ENCODE peak calls at places on chromosomes 13 and 19, in five cellular contexts. X is IMR-90, H is fibroblast of lung, K is choroid plexus epithelial cell, B is nephron progenitor cell. M is an unnamed sample.

GRCh38 chr13:41694902-41695301 is 237.6 kb downstream of the RGCC start:
- DNase-seq in K (peak; percentile 95), X (peak; percentile 95), H (peak; percentile 98), B (no peak), M (no peak)

GRCh38 chr19:16594131-16594586 is 21.9 kb upstream of the SLC35E1 start:
- DNase-seq in H (no peak), B (no peak), K (no peak), X (no peak), M (peak; percentile 43)

GRCh38 chr13:81171065-81171647 is 830.2 kb upstream of the SPRY2 start:
- DNase-seq in X (no peak), K (peak; percentile 32), H (peak; percentile 34), B (no peak), M (no peak)

GRCh38 chr19:14056069-14056666 is 5.7 kb downstream of the PALM3 start:
- DNase-seq in B (no peak), K (no peak), H (no peak), X (no peak), M (no peak)

GRCh38 chr19:23823952-23824389 is 65.3 kb upstream of the ZNF681 start:
- DNase-seq in B (no peak), H (peak; percentile 3), X (no peak), K (peak; percentile 11), M (no peak)

GRCh38 chr13:40069173-40070044 is 413.9 kb downstream of the COG6 start:
- DNase-seq in X (peak; percentile 46), B (peak; percentile 79), K (peak; percentile 90), H (peak; percentile 81), M (peak; percentile 45)

GRCh38 chr13:112462408-112462807 is 86.3 kb downstream of the SPACA7 start:
- DNase-seq in B (no peak), X (no peak), K (no peak), H (no peak), M (no peak)

GRCh38 chr13:102561933-102562332 is 34.9 kb upstream of the TPP2 start:
- DNase-seq in B (no peak), K (no peak), X (no peak), H (no peak), M (no peak)

GRCh38 chr13:89205856-89206255 is 1534.7 kb downstream of the SLITRK5 start:
- DNase-seq in B (no peak), H (peak; percentile 47), K (no peak), X (no peak), M (no peak)

GRCh38 chr13:30551194-30551593 is 66.5 kb upstream of the USPL1 start:
- DNase-seq in X (peak; percentile 43), H (peak; percentile 47), B (no peak), K (peak; percentile 66), M (peak; percentile 48)
- TF ChIP-seq CTCF in X (peak; percentile 38), H (no peak), B (no peak), K (peak; percentile 49), M (peak; percentile 38)

GRCh38 chr13:32636711-32637110 is 50.5 kb downstream of the PDS5B start:
- DNase-seq in X (no peak), K (no peak), H (no peak), B (no peak), M (no peak)

GRCh38 chr13:32638739-32639138 is 52.5 kb downstream of the PDS5B start:
- DNase-seq in H (no peak), B (no peak), X (no peak), K (no peak), M (no peak)

GRCh38 chr13:32642858-32643257 is 56.6 kb downstream of the PDS5B start:
- DNase-seq in X (no peak), H (no peak), K (no peak), B (no peak), M (no peak)

GRCh38 chr13:32642316-32642715 is 56.1 kb downstream of the PDS5B start:
- DNase-seq in K (no peak), B (no peak), X (no peak), H (no peak), M (no peak)

DNA sequence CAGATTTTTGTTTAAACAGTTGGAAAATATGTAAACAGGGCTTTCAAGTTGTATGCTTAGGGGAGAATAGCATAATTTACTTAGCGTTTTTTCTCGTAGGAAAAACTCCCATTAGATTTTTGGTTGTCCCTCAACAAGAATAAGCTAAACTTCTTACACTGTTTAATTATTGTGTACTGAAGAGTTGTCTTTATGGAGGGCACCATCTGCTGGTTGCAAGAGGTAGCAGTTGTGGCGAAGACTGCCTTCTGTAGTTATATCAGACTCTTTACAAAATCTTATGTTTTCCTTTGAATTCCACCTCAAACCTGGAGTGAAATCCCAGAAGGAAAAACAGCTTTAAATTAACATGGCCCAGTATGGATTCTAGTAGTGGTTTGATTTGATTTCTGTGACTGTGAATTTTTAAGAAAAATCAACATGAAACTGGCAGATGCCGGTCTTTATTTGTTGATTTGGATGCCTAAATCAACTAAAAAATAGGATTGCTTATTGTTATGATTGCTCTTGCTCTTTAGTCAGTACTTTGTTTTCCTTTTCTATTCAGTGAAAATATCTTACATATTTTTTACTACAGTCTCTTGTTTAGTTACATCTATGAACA is 53.4 kb downstream of the PDS5B start:
- DNase-seq in K (peak; percentile 87), B (peak; percentile 21), X (peak; percentile 77), H (peak; percentile 84), M (peak; percentile 40)
- TF ChIP-seq CTCF in K (peak; percentile 88), B (peak; percentile 67), X (peak; percentile 77), H (peak; percentile 82), M (peak; percentile 71)

GRCh38 chr19:33376423-33376822 is 2.9 kb downstream of the CEBPG start:
- DNase-seq in X (peak; percentile 87), K (peak; percentile 70), B (no peak), H (peak; percentile 81), M (no peak)

GRCh38 chr19:33375760-33376159 is 2.3 kb downstream of the CEBPG start:
- DNase-seq in X (peak; percentile 51), K (peak; percentile 52), B (no peak), H (no peak), M (no peak)

GRCh38 chr19:33374406-33374703 is 846 bp downstream of the CEBPG start:
- DNase-seq in X (peak; percentile 27), H (peak; percentile 42), K (peak; percentile 47), B (no peak), M (peak; percentile 34)

GRCh38 chr19:33375156-33375744 is 1.7 kb downstream of the CEBPG start:
- DNase-seq in X (no peak), B (no peak), H (no peak), K (no peak), M (no peak)

GRCh38 chr19:33373701-33374405 is at the start of gene CEBPG:
- DNase-seq in K (peak; percentile 74), X (peak; percentile 64), H (peak; percentile 72), B (peak; percentile 69), M (peak; percentile 87)
- TF ChIP-seq CTCF in K (peak; percentile 13), X (peak; percentile 29), H (no peak), B (no peak), M (peak; percentile 14)

GRCh38 chr13:73061478-73062275 is 2.9 kb downstream of the KLF5 start:
- DNase-seq in X (no peak), B (no peak), K (peak; percentile 25), H (no peak), M (no peak)
- TF ChIP-seq CTCF in X (no peak), B (no peak), K (no peak), H (no peak), M (no peak)